ENCODE peak calls at places on chromosome 10, in five cellular contexts. L is GM12865; P is CD4-positive, alpha-beta T cell; J is transverse colon; R is left lung. N is an unnamed sample.

GRCh38 chr10:22345301-22346086 is at the start of gene SPAG6:
- DNase-seq in L (peak), P (no peak), J (peak), R (peak), N (peak)

GRCh38 chr10:133306941-133307379 is 1.7 kb downstream of the TUBGCP2 start:
- DNase-seq in L (no peak), P (no peak), J (no peak), R (no peak), N (no peak)

GRCh38 chr10:77919713-77920108 is 6.8 kb downstream of the DLG5 start:
- DNase-seq in L (no peak), P (no peak), J (no peak), R (no peak), N (no peak)

GRCh38 chr10:75347211-75347610 is 54.4 kb downstream of the ZNF503 start:
- DNase-seq in L (no peak), P (no peak), J (no peak), R (no peak), N (no peak)

GRCh38 chr10:97124211-97124610 is 61.5 kb downstream of the SLIT1 start:
- DNase-seq in L (no peak), P (no peak), J (no peak), R (no peak), N (no peak)

GRCh38 chr10:77041636-77042258 is 595.9 kb downstream of the KCNMA1 start:
- DNase-seq in L (peak), P (peak), J (no peak), R (no peak), N (no peak)

GRCh38 chr10:61039868-61040267 is 95.9 kb upstream of the RHOBTB1 start:
- DNase-seq in L (no peak), P (no peak), J (no peak), R (no peak), N (no peak)

GRCh38 chr10:96988421-96988820 is 156.3 kb downstream of the LCOR start:
- DNase-seq in L (no peak), P (no peak), J (no peak), R (no peak), N (no peak)

GRCh38 chr10:132507467-132507955 is 30.1 kb upstream of the INPP5A start:
- DNase-seq in L (no peak), P (no peak), J (no peak), R (no peak), N (no peak)

GRCh38 chr10:127485153-127485857 is 63.8 kb upstream of the NPS start:
- DNase-seq in L (no peak), P (no peak), J (no peak), R (no peak), N (peak)

GRCh38 chr10:28975891-28976471 is 298.7 kb downstream of the BAMBI start:
- DNase-seq in L (no peak), P (no peak), J (no peak), R (no peak), N (no peak)

GRCh38 chr10:34505338-34505737 is 309.8 kb downstream of the PARD3 start:
- DNase-seq in L (no peak), P (no peak), J (no peak), R (no peak), N (no peak)

GRCh38 chr10:115432188-115432819 is 339.1 kb downstream of the ATRNL1 start:
- DNase-seq in L (peak), P (no peak), J (no peak), R (no peak), N (no peak)
- TF ChIP-seq CTCF in L (peak), P (no peak), J (no peak), R (no peak), N (peak)

GRCh38 chr10:35612385-35613106 is 7.4 kb downstream of the GJD4 start:
- DNase-seq in L (no peak), P (no peak), J (no peak), R (no peak), N (no peak)

GRCh38 chr10:35614312-35614711 is 9.2 kb downstream of the GJD4 start:
- DNase-seq in L (no peak), P (no peak), J (no peak), R (no peak), N (no peak)

GRCh38 chr10:35613597-35614226 is 8.6 kb downstream of the GJD4 start:
- DNase-seq in L (no peak), P (no peak), J (no peak), R (no peak), N (no peak)

GRCh38 chr10:35613107-35613440 is 7.9 kb downstream of the GJD4 start:
- DNase-seq in L (no peak), P (no peak), J (no peak), R (no peak), N (no peak)

DNA sequence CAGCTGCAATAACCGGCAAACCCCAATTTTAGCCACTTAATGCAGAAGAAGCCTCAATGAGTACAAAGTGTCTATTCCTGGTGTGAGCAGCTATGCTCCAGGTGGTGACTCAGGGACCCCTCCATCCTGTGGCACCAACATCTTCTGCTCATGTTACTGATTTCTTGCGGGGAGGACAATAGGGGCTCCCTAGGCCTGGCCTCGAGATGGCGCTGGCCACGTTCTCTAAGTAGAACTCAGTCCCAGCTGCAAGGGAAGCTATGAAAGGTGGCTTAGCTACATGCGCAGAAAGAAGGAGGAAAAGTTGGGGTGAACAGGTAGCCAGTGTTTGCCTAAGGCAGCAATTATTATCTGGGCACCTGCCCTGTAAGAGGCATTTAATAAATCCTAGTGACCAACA is 6.6 kb downstream of the GJD4 start:
- DNase-seq in L (no peak), P (no peak), J (no peak), R (no peak), N (no peak)
- TF ChIP-seq CTCF in L (no peak), P (no peak), J (no peak), R (no peak), N (peak)

DNA sequence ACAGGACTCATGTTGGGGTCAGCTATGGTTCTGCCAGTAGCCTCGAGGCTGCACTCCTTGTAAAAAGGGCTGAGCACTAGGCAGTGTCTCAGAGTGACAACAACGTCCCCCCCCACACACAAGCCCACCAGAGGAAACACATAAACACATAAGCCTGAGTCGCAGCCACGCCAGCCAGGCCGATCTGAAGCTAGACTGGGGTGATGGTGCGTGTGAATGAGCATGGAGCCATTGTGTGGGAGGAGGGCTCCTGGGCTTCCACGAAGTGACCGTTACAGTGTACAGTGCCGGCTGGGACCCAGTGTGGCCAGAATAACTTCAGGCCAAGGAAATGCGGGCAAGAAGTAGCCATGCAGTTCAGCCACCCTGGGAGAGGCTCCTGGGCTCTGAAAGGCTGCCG is 3.7 kb upstream of the C10orf105 start:
- DNase-seq in L (no peak), P (no peak), J (no peak), R (no peak), N (no peak)
- TF ChIP-seq CTCF in L (no peak), P (no peak), J (no peak), R (no peak), N (no peak)

DNA sequence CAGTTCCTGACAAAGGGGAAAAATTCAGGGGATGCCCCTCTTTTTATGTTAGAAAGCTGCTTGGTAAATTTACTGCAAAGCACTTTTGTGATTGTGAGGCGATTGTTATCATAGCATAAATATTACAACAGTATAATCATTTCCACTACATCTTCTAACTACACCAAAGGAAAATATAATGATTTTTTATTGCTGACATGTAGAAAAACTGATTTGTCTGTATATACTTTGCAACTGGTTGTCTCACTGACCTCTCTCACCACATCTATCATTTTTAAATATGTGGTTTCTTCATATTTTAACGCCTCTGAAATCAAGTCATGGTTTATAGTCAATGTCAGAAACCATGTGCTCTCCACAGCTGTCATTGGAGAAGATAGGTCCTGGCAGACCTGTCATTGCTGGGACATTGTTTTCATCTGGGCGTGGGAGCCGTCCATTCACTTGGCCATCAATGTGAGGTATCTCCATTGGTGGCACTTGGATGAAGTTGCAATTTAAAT is 315.4 kb upstream of the KLF6 start:
- DNase-seq in L (no peak), P (no peak), J (no peak), R (no peak), N (no peak)
- TF ChIP-seq CTCF in L (no peak), P (no peak), J (no peak), R (no peak), N (no peak)

DNA sequence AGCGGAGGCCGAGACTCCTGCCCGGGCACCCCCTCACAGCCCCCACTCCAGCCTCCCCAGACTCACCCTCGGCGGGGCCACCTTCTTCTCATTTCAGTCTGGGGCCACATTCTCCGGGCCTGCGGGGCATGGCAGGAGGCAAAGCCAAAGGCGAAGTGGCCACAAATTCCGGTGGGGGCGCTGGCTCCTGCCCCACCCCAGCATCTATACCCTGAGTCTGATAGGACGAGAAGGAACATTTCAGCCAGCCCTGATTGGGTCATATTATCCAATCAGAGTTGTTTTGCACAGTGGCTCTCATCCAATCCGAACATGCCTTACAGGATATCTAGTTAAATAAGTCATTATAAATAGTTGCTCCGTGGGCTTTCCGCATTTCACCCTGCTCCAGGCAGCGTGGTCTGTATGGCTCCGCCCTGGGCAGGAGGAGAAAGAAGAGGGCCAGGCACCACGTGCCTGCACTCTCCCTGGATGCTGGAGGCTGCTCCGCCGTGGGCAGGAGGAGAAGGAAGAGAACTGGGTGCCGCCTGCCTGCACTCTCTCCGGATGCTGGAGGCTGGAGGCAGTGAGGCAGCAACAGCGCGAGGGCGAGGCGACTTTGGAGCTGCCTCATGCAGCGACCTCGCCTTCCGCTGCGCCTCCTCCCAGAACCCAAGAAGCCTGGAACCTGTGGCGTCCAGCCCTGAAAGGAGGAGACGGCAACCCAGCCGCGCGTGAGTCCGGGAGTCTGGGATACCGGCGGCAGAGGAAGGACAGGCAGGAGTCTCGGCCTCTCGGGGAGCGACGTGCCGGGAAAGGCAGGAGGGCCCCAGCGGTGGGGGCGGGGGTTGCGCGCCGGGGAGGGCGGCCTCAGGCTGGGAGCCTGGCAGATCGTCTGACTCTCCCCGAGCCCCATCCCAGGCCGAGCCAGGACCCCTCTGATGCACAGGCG is 162.9 kb downstream of the ZNF33B start:
- DNase-seq in L (no peak), P (no peak), J (no peak), R (no peak), N (no peak)
- TF ChIP-seq CTCF in L (no peak), P (no peak), J (no peak), R (no peak), N (no peak)

GRCh38 chr10:79042639-79043411 is 25.9 kb upstream of the ZMIZ1 start:
- DNase-seq in L (no peak), P (no peak), J (no peak), R (no peak), N (no peak)
- TF ChIP-seq CTCF in L (no peak), P (no peak), J (no peak), R (no peak), N (no peak)

GRCh38 chr10:11367505-11367904 is 243.9 kb downstream of the USP6NL start:
- DNase-seq in L (no peak), P (no peak), J (no peak), R (no peak), N (no peak)
- TF ChIP-seq CTCF in L (no peak), P (no peak), J (no peak), R (no peak), N (no peak)

GRCh38 chr10:93098816-93099215 is 25.1 kb downstream of the CYP26A1 start:
- DNase-seq in L (no peak), P (no peak), J (no peak), R (no peak), N (no peak)

GRCh38 chr10:93097386-93097785 is 23.7 kb downstream of the CYP26A1 start:
- DNase-seq in L (no peak), P (no peak), J (no peak), R (no peak), N (no peak)

GRCh38 chr10:93091960-93092359 is 18.3 kb downstream of the CYP26A1 start:
- DNase-seq in L (no peak), P (no peak), J (no peak), R (no peak), N (no peak)

GRCh38 chr10:93096901-93097300 is 23.2 kb downstream of the CYP26A1 start:
- DNase-seq in L (no peak), P (no peak), J (no peak), R (no peak), N (no peak)

DNA sequence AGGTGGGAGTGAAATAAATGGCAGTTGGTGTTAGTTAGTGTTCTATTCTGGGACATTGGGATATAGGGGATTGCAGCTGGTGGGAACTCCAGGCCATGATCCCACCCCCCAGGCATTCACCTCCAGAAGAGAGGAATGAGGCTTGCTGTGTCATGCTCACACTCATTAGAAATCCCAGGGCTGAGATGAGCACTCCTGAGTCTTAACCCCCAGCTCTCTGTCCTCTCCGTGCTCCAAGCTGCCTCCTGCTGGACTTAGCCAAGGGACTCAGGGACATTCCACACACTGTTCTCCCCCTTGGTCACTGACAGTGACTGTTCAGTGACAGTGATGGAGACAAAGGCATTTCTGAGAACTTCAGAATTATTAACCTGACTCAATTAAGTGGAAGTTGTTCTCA is 21.5 kb downstream of the CYP26A1 start:
- DNase-seq in L (no peak), P (no peak), J (no peak), R (no peak), N (no peak)
- TF ChIP-seq CTCF in L (no peak), P (no peak), J (no peak), R (no peak), N (no peak)

DNA sequence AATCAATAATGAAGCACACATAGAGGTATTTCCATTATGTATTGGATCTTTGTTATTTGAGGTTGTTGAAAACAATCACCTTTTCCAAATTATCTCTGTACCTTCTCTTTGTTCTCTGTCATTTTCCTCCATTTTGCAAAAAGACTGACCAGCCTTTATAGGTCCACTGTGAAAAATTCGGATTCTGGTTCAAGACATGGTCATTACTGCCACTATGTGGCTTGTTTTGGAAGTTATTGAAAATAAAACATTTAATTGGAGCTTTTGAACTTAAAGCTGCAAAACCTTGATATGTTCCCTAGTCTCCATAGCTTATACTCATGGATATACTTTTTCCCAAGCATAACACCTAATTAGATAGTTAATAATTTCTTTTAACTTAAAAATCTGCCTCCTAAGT is 1094.4 kb downstream of the NRG3 start:
- DNase-seq in L (peak), P (no peak), J (no peak), R (no peak), N (no peak)
- TF ChIP-seq CTCF in L (peak), P (no peak), J (no peak), R (peak), N (peak)

DNA sequence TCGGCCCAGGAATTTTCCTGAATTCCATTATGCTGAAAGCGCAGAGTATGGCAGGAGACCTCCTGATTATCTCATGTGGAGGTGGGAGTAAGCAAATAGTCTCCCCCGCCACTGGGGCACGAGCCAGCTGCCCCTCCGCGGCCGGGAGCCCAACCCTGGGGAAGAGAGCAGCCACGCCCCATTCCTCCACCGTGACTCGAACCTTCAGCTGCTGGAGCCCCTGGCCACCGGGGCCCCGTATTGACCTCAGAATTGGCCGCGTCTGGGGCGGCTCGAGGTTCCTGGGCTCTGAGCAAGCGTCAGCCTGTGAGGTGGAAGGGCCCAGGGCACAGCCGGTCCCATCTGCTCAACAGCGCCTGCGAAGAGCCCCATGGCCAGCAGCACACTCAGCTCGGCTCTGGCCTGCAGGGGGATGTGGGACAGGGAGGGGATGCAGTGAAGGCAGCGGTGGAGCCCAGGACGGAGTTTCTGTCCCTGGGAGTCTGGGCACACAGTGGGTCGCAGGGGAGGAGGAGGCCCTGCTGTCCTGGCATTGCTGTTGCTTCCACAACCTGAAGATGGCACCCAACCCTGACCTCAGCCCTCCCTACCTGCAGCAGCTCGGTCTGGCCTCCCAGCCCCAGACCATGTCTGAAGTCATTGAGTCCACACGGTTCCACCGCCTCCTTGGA is 97.8 kb downstream of the CHST15 start:
- DNase-seq in L (peak), P (peak), J (peak), R (peak), N (no peak)
- TF ChIP-seq CTCF in L (peak), P (peak), J (peak), R (peak), N (peak)

N was measured in progenitor cell of endocrine pancreas.